ENCODE peak calls at places on chromosome 20, in seven cellular contexts. One of them, this sample, is unnamed.

GRCh38 chr20:40513010-40513409 is 176.0 kb downstream of the MAFB start:
- DNase-seq in A549: no peak
- DNase-seq in heart right ventricle: no peak
- DNase-seq in astrocyte of the spinal cord: peak
- DNase-seq in tibial artery: no peak
- DNase-seq in body of pancreas: no peak
- DNase-seq in nephron progenitor cell: no peak
- DNase-seq in this sample: no peak

GRCh38 chr20:50333856-50334255 is 143.2 kb downstream of the CEBPB start:
- DNase-seq in A549: no peak
- DNase-seq in heart right ventricle: no peak
- DNase-seq in astrocyte of the spinal cord: peak
- DNase-seq in tibial artery: peak
- DNase-seq in body of pancreas: no peak
- DNase-seq in nephron progenitor cell: no peak
- DNase-seq in this sample: peak

GRCh38 chr20:57547250-57547649 is 13.7 kb upstream of the PCK1 start:
- DNase-seq in A549: peak
- DNase-seq in heart right ventricle: no peak
- DNase-seq in astrocyte of the spinal cord: no peak
- DNase-seq in tibial artery: no peak
- DNase-seq in body of pancreas: no peak
- DNase-seq in nephron progenitor cell: no peak
- DNase-seq in this sample: peak

GRCh38 chr20:4427936-4428581 is 293.6 kb upstream of the PRND start:
- DNase-seq in A549: no peak
- DNase-seq in heart right ventricle: no peak
- DNase-seq in astrocyte of the spinal cord: no peak
- DNase-seq in tibial artery: no peak
- DNase-seq in body of pancreas: no peak
- DNase-seq in nephron progenitor cell: no peak
- DNase-seq in this sample: no peak

GRCh38 chr20:20816969-20817368 is 104.5 kb upstream of the RALGAPA2 start:
- DNase-seq in A549: no peak
- DNase-seq in heart right ventricle: no peak
- DNase-seq in astrocyte of the spinal cord: no peak
- DNase-seq in tibial artery: no peak
- DNase-seq in body of pancreas: no peak
- DNase-seq in nephron progenitor cell: no peak
- DNase-seq in this sample: no peak

GRCh38 chr20:44908987-44909871 is 631 bp upstream of the PABPC1L start:
- DNase-seq in A549: no peak
- DNase-seq in heart right ventricle: no peak
- DNase-seq in astrocyte of the spinal cord: no peak
- DNase-seq in tibial artery: no peak
- DNase-seq in body of pancreas: no peak
- DNase-seq in nephron progenitor cell: no peak
- DNase-seq in this sample: no peak

GRCh38 chr20:13552061-13552460 is 86.7 kb downstream of the TASP1 start:
- DNase-seq in A549: peak
- DNase-seq in heart right ventricle: no peak
- DNase-seq in astrocyte of the spinal cord: peak
- DNase-seq in tibial artery: no peak
- DNase-seq in body of pancreas: no peak
- DNase-seq in nephron progenitor cell: no peak
- DNase-seq in this sample: no peak

GRCh38 chr20:11687546-11688292 is 230.0 kb upstream of the BTBD3 start:
- DNase-seq in A549: peak
- DNase-seq in heart right ventricle: no peak
- DNase-seq in astrocyte of the spinal cord: no peak
- DNase-seq in tibial artery: no peak
- DNase-seq in body of pancreas: no peak
- DNase-seq in nephron progenitor cell: no peak
- DNase-seq in this sample: no peak

GRCh38 chr20:33945391-33946079 is 48.2 kb upstream of the RALY start:
- DNase-seq in A549: peak
- DNase-seq in heart right ventricle: no peak
- DNase-seq in astrocyte of the spinal cord: peak
- DNase-seq in tibial artery: no peak
- DNase-seq in body of pancreas: no peak
- DNase-seq in nephron progenitor cell: no peak
- DNase-seq in this sample: peak

GRCh38 chr20:8244637-8245036 is 112.6 kb downstream of the PLCB1 start:
- DNase-seq in A549: no peak
- DNase-seq in heart right ventricle: no peak
- DNase-seq in astrocyte of the spinal cord: peak
- DNase-seq in tibial artery: peak
- DNase-seq in body of pancreas: no peak
- DNase-seq in nephron progenitor cell: no peak
- DNase-seq in this sample: no peak

DNA sequence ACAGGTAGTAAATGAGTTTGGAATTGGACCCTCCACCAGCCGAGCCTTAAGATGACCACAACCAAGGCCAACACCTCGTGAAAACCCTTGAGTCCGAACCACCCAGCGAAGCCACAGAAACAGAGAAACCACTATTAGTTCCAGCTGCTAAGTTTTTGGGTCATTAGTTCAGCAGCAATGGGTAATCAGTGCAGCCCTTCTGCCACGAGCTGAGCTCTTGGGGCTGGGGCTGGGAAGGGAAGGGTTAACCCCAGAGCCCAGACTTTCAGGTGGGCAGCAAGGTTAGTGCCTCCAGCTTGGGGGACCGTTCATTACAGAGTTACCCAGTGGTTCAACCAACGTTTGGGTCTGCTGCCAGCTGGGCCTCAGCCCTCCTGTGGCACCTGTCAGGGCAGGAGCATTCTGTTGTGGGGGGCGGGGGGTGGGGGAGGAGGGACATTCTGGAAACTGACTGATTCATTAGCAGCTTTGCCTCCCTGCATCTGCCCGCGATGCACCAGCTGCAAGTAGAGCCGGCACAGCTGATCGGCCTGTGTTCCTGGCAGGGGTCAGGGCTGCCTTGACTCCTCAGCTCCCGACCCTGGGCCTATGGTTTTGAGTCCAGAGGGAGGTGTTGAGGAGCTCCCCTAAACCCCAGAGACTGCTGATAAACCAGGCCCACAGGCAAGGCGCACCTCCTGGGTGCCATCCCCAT is 52.7 kb downstream of the TGM2 start:
- DNase-seq in A549: no peak
- DNase-seq in heart right ventricle: no peak
- DNase-seq in astrocyte of the spinal cord: no peak
- DNase-seq in tibial artery: no peak
- DNase-seq in body of pancreas: no peak
- DNase-seq in nephron progenitor cell: no peak
- DNase-seq in this sample: no peak
- TF ChIP-seq CTCF in A549: no peak
- TF ChIP-seq CTCF in heart right ventricle: no peak
- TF ChIP-seq CTCF in astrocyte of the spinal cord: no peak
- TF ChIP-seq CTCF in tibial artery: no peak
- TF ChIP-seq CTCF in body of pancreas: no peak
- TF ChIP-seq CTCF in nephron progenitor cell: no peak
- TF ChIP-seq CTCF in this sample: no peak

GRCh38 chr20:47727170-47727880 is 58.0 kb downstream of the SULF2 start:
- DNase-seq in A549: no peak
- DNase-seq in heart right ventricle: peak
- DNase-seq in astrocyte of the spinal cord: no peak
- DNase-seq in tibial artery: peak
- DNase-seq in body of pancreas: no peak
- DNase-seq in nephron progenitor cell: no peak
- DNase-seq in this sample: no peak
- TF ChIP-seq CTCF in A549: no peak
- TF ChIP-seq CTCF in heart right ventricle: no peak
- TF ChIP-seq CTCF in astrocyte of the spinal cord: no peak
- TF ChIP-seq CTCF in tibial artery: no peak
- TF ChIP-seq CTCF in body of pancreas: no peak
- TF ChIP-seq CTCF in nephron progenitor cell: no peak
- TF ChIP-seq CTCF in this sample: no peak

DNA sequence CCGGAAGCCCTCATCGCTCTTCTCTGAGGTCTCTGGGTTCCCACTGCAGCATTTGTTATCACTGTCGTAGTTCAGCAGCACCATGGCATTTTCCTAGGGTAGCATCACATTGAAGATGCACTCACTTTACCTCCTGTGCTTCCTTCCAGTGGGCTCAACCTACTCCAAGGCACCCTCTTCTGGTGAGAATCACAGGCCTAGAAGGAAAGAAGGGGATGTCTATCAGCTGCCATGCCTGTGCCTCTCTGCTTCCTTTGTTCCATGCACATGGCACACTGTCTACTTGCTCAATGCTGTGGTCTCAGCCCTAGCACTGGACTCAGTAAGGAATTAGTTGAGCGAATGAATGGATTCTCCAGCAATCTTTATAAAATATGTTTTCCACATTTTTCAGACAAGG is 22.6 kb downstream of the CST4 start:
- DNase-seq in A549: peak
- DNase-seq in heart right ventricle: no peak
- DNase-seq in astrocyte of the spinal cord: no peak
- DNase-seq in tibial artery: no peak
- DNase-seq in body of pancreas: no peak
- DNase-seq in nephron progenitor cell: no peak
- DNase-seq in this sample: no peak
- TF ChIP-seq CTCF in A549: peak
- TF ChIP-seq CTCF in heart right ventricle: no peak
- TF ChIP-seq CTCF in astrocyte of the spinal cord: peak
- TF ChIP-seq CTCF in tibial artery: no peak
- TF ChIP-seq CTCF in body of pancreas: no peak
- TF ChIP-seq CTCF in nephron progenitor cell: no peak
- TF ChIP-seq CTCF in this sample: no peak

GRCh38 chr20:294602-295001 is 2.8 kb upstream of the ZCCHC3 start:
- DNase-seq in A549: no peak
- DNase-seq in heart right ventricle: no peak
- DNase-seq in astrocyte of the spinal cord: no peak
- DNase-seq in tibial artery: no peak
- DNase-seq in body of pancreas: no peak
- DNase-seq in nephron progenitor cell: no peak
- DNase-seq in this sample: no peak

GRCh38 chr20:286508-286907 is 4.0 kb downstream of the C20orf96 start:
- DNase-seq in A549: no peak
- DNase-seq in heart right ventricle: no peak
- DNase-seq in astrocyte of the spinal cord: no peak
- DNase-seq in tibial artery: no peak
- DNase-seq in body of pancreas: no peak
- DNase-seq in nephron progenitor cell: no peak
- DNase-seq in this sample: no peak

GRCh38 chr20:288956-289692 is 1.4 kb downstream of the C20orf96 start:
- DNase-seq in A549: no peak
- DNase-seq in heart right ventricle: no peak
- DNase-seq in astrocyte of the spinal cord: no peak
- DNase-seq in tibial artery: no peak
- DNase-seq in body of pancreas: no peak
- DNase-seq in nephron progenitor cell: no peak
- DNase-seq in this sample: no peak

GRCh38 chr20:289693-290080 is 863 bp downstream of the C20orf96 start:
- DNase-seq in A549: no peak
- DNase-seq in heart right ventricle: no peak
- DNase-seq in astrocyte of the spinal cord: no peak
- DNase-seq in tibial artery: no peak
- DNase-seq in body of pancreas: no peak
- DNase-seq in nephron progenitor cell: no peak
- DNase-seq in this sample: no peak

DNA sequence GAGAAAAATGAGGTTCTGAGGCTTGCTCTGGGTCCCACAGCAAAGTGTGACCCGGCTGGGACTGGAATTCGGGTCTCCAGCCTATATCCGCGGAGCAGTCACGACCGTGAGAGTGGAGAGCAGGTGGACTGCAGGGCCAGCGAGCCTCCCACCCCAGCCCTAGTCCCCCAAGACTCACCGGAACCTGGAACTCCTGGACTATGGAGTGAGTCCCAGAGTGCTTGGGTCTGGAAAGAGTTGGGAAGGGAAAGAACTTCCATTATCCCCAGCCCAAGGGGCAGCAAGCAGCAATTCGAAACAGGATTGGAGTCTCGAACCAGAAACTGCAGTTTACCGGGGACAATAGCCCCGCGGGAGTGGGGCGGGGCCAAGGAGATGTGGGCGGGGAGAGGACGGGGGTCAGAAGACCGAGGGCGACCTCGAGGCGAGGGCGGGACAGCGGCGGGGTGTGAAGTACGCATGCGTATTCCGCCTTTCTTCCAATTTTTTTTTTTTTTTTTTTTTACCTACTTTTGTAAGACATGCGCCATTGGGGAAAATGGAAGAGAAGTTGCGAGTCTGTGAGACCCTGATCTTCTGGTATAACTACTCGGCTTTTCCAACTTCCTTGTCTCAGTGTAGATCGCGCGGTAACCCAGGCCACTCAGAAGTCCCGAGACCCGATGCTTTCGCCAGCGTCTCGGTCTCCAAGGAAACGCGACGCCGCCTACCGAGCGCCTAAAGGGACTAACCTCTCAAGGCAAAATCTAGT is at the start of gene C20orf96:
- DNase-seq in A549: peak
- DNase-seq in heart right ventricle: peak
- DNase-seq in astrocyte of the spinal cord: peak
- DNase-seq in tibial artery: peak
- DNase-seq in body of pancreas: peak
- DNase-seq in nephron progenitor cell: peak
- DNase-seq in this sample: peak
- TF ChIP-seq CTCF in A549: peak
- TF ChIP-seq CTCF in heart right ventricle: peak
- TF ChIP-seq CTCF in astrocyte of the spinal cord: peak
- TF ChIP-seq CTCF in tibial artery: peak
- TF ChIP-seq CTCF in body of pancreas: peak
- TF ChIP-seq CTCF in nephron progenitor cell: no peak
- TF ChIP-seq CTCF in this sample: no peak

This sample was measured in RWPE1.